ENCODE peak calls at places on chromosomes 3 and 15, in nine cellular contexts. One of them, this sample, is unnamed.

GRCh38 chr15:70512772-70513362 is 250.5 kb downstream of the UACA start:
- DNase-seq in cardiac fibroblast: peak; percentile 68
- DNase-seq in esophagus muscularis mucosa: no peak
- DNase-seq in transverse colon: peak; percentile 50
- DNase-seq in IMR-90: peak; percentile 51
- DNase-seq in fibroblast of lung: peak; percentile 62
- DNase-seq in upper lobe of right lung: no peak
- DNase-seq in CD8-positive, alpha-beta T cell: peak; percentile 30
- DNase-seq in bronchial epithelial cell: peak; percentile 56
- DNase-seq in this sample: no peak

GRCh38 chr3:157156844-157157635 is 2.9 kb downstream of the CCNL1 start:
- DNase-seq in CD8-positive, alpha-beta T cell: no peak
- DNase-seq in IMR-90: peak; percentile 33
- DNase-seq in cardiac fibroblast: peak; percentile 50
- DNase-seq in transverse colon: no peak
- DNase-seq in upper lobe of right lung: no peak
- DNase-seq in fibroblast of lung: no peak
- DNase-seq in bronchial epithelial cell: peak; percentile 37
- DNase-seq in esophagus muscularis mucosa: no peak
- DNase-seq in this sample: no peak

GRCh38 chr3:189726277-189726676 is 95.1 kb downstream of the TP63 start:
- DNase-seq in esophagus muscularis mucosa: no peak
- DNase-seq in bronchial epithelial cell: peak; percentile 95
- DNase-seq in upper lobe of right lung: no peak
- DNase-seq in transverse colon: no peak
- DNase-seq in cardiac fibroblast: no peak
- DNase-seq in fibroblast of lung: no peak
- DNase-seq in IMR-90: peak; percentile 23
- DNase-seq in CD8-positive, alpha-beta T cell: no peak
- DNase-seq in this sample: no peak

GRCh38 chr3:2024037-2024436 is 74.6 kb upstream of the CNTN4 start:
- DNase-seq in esophagus muscularis mucosa: no peak
- DNase-seq in cardiac fibroblast: no peak
- DNase-seq in fibroblast of lung: no peak
- DNase-seq in CD8-positive, alpha-beta T cell: no peak
- DNase-seq in transverse colon: no peak
- DNase-seq in upper lobe of right lung: no peak
- DNase-seq in IMR-90: no peak
- DNase-seq in bronchial epithelial cell: no peak
- DNase-seq in this sample: no peak

GRCh38 chr3:171320721-171321120 is 139.5 kb downstream of the TNIK start:
- DNase-seq in cardiac fibroblast: peak; percentile 73
- DNase-seq in transverse colon: no peak
- DNase-seq in CD8-positive, alpha-beta T cell: no peak
- DNase-seq in IMR-90: peak; percentile 40
- DNase-seq in upper lobe of right lung: no peak
- DNase-seq in bronchial epithelial cell: no peak
- DNase-seq in esophagus muscularis mucosa: no peak
- DNase-seq in fibroblast of lung: peak; percentile 64
- DNase-seq in this sample: no peak

GRCh38 chr15:39579487-39580116 is 1.3 kb upstream of the THBS1 start:
- DNase-seq in bronchial epithelial cell: peak; percentile 91
- DNase-seq in CD8-positive, alpha-beta T cell: no peak
- DNase-seq in upper lobe of right lung: peak; percentile 82
- DNase-seq in transverse colon: peak; percentile 49
- DNase-seq in cardiac fibroblast: peak; percentile 96
- DNase-seq in esophagus muscularis mucosa: peak; percentile 95
- DNase-seq in fibroblast of lung: peak; percentile 95
- DNase-seq in IMR-90: peak; percentile 98
- DNase-seq in this sample: no peak

GRCh38 chr3:124760601-124761000 is 30.3 kb downstream of the UMPS start:
- DNase-seq in fibroblast of lung: peak; percentile 61
- DNase-seq in upper lobe of right lung: no peak
- DNase-seq in transverse colon: no peak
- DNase-seq in cardiac fibroblast: peak; percentile 66
- DNase-seq in CD8-positive, alpha-beta T cell: no peak
- DNase-seq in IMR-90: peak; percentile 75
- DNase-seq in esophagus muscularis mucosa: no peak
- DNase-seq in bronchial epithelial cell: peak; percentile 30
- DNase-seq in this sample: no peak

GRCh38 chr3:14235003-14235876 is 56.6 kb downstream of the LSM3 start:
- DNase-seq in bronchial epithelial cell: peak; percentile 88
- DNase-seq in transverse colon: peak; percentile 74
- DNase-seq in IMR-90: no peak
- DNase-seq in upper lobe of right lung: no peak
- DNase-seq in cardiac fibroblast: peak; percentile 24
- DNase-seq in esophagus muscularis mucosa: no peak
- DNase-seq in CD8-positive, alpha-beta T cell: no peak
- DNase-seq in fibroblast of lung: peak; percentile 53
- DNase-seq in this sample: no peak

GRCh38 chr3:177860236-177860635 is 663.0 kb upstream of the TBL1XR1 start:
- DNase-seq in esophagus muscularis mucosa: no peak
- DNase-seq in fibroblast of lung: no peak
- DNase-seq in upper lobe of right lung: no peak
- DNase-seq in transverse colon: no peak
- DNase-seq in bronchial epithelial cell: no peak
- DNase-seq in IMR-90: no peak
- DNase-seq in CD8-positive, alpha-beta T cell: no peak
- DNase-seq in cardiac fibroblast: no peak
- DNase-seq in this sample: no peak

GRCh38 chr3:185846041-185846440 is 21.2 kb upstream of the IGF2BP2 start:
- DNase-seq in CD8-positive, alpha-beta T cell: no peak
- DNase-seq in esophagus muscularis mucosa: no peak
- DNase-seq in transverse colon: no peak
- DNase-seq in cardiac fibroblast: peak; percentile 51
- DNase-seq in bronchial epithelial cell: no peak
- DNase-seq in upper lobe of right lung: no peak
- DNase-seq in IMR-90: no peak
- DNase-seq in fibroblast of lung: peak; percentile 44
- DNase-seq in this sample: no peak

GRCh38 chr3:59775106-59775505 is 725.3 kb upstream of the CFAP20DC start:
- DNase-seq in IMR-90: peak; percentile 48
- DNase-seq in transverse colon: no peak
- DNase-seq in CD8-positive, alpha-beta T cell: no peak
- DNase-seq in esophagus muscularis mucosa: no peak
- DNase-seq in upper lobe of right lung: no peak
- DNase-seq in bronchial epithelial cell: no peak
- DNase-seq in fibroblast of lung: peak; percentile 22
- DNase-seq in cardiac fibroblast: no peak
- DNase-seq in this sample: peak; percentile 44

DNA sequence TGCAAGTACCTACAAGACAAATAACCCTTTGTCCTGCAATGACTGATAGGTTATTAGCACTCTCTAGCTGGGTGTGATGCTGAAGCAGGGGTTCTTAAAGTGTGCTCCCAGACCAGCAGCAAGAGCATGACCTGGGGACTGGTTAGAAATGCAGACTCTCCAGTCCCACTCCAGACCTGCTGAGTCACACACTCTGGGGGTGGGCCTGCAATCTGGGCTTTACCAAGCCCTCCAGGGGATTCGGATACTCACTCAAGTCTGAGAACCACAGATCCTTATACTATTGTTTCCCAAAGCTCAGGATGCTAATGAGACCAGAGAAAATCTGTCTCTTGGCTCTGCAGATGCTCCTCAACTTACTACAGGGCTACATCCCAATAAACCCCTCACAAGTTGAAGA is 142.1 kb upstream of the RAD18 start:
- DNase-seq in esophagus muscularis mucosa: no peak
- DNase-seq in CD8-positive, alpha-beta T cell: no peak
- DNase-seq in upper lobe of right lung: no peak
- DNase-seq in cardiac fibroblast: no peak
- DNase-seq in IMR-90: no peak
- DNase-seq in fibroblast of lung: no peak
- DNase-seq in transverse colon: no peak
- DNase-seq in bronchial epithelial cell: no peak
- DNase-seq in this sample: no peak
- H3K4me3 ChIP-seq in esophagus muscularis mucosa: no peak overlapping the region
- H3K4me3 ChIP-seq in CD8-positive, alpha-beta T cell: no peak overlapping the region
- H3K4me3 ChIP-seq in upper lobe of right lung: no peak overlapping the region
- H3K4me3 ChIP-seq in cardiac fibroblast: no peak overlapping the region
- H3K4me3 ChIP-seq in IMR-90: no peak overlapping the region
- H3K4me3 ChIP-seq in fibroblast of lung: no peak overlapping the region
- H3K4me3 ChIP-seq in transverse colon: no peak overlapping the region
- H3K4me3 ChIP-seq in bronchial epithelial cell: no peak overlapping the region
- H3K4me3 ChIP-seq in this sample: no peak overlapping the region

GRCh38 chr15:59437777-59438574 is at the start of gene FAM81A:
- DNase-seq in CD8-positive, alpha-beta T cell: peak; percentile 12
- DNase-seq in bronchial epithelial cell: peak; percentile 28
- DNase-seq in cardiac fibroblast: peak; percentile 78
- DNase-seq in IMR-90: peak; percentile 47
- DNase-seq in upper lobe of right lung: peak; percentile 86
- DNase-seq in fibroblast of lung: peak; percentile 77
- DNase-seq in esophagus muscularis mucosa: peak; percentile 93
- DNase-seq in transverse colon: peak; percentile 80
- DNase-seq in this sample: peak; percentile 20

GRCh38 chr15:59436774-59437472 is 1.1 kb upstream of the FAM81A start:
- DNase-seq in esophagus muscularis mucosa: peak; percentile 83
- DNase-seq in fibroblast of lung: no peak
- DNase-seq in upper lobe of right lung: no peak
- DNase-seq in cardiac fibroblast: peak; percentile 12
- DNase-seq in IMR-90: no peak
- DNase-seq in bronchial epithelial cell: no peak
- DNase-seq in CD8-positive, alpha-beta T cell: no peak
- DNase-seq in transverse colon: no peak
- DNase-seq in this sample: no peak

GRCh38 chr15:59437473-59437776 is 561 bp upstream of the FAM81A start:
- DNase-seq in upper lobe of right lung: no peak
- DNase-seq in cardiac fibroblast: no peak
- DNase-seq in IMR-90: no peak
- DNase-seq in bronchial epithelial cell: no peak
- DNase-seq in fibroblast of lung: no peak
- DNase-seq in transverse colon: peak; percentile 14
- DNase-seq in esophagus muscularis mucosa: peak; percentile 89
- DNase-seq in CD8-positive, alpha-beta T cell: no peak
- DNase-seq in this sample: no peak

GRCh38 chr15:59439571-59439970 is 1.6 kb downstream of the FAM81A start:
- DNase-seq in transverse colon: no peak
- DNase-seq in upper lobe of right lung: no peak
- DNase-seq in cardiac fibroblast: no peak
- DNase-seq in esophagus muscularis mucosa: peak; percentile 64
- DNase-seq in bronchial epithelial cell: no peak
- DNase-seq in fibroblast of lung: no peak
- DNase-seq in IMR-90: no peak
- DNase-seq in CD8-positive, alpha-beta T cell: no peak
- DNase-seq in this sample: no peak

DNA sequence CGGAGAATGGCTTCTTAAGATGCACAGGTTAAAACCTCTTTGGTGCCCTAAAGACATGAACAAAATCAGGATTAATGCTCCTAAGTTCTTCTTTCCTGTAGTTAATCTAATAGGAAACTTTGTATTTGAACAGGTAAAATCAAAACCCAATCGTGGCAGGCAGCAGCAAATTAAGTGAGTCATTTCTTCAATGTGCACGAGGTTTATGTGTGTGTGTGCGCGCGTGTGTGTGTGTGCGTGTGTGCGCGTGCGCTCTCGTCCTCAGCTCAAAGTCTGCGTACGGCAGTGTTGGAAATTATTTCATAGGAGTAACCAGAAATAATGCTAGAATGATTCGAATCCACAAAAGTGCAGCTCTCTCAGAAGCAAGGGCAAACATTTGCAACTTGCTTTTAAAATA is 905 bp downstream of the FAM81A start:
- DNase-seq in bronchial epithelial cell: peak; percentile 45
- DNase-seq in esophagus muscularis mucosa: peak; percentile 77
- DNase-seq in cardiac fibroblast: no peak
- DNase-seq in fibroblast of lung: no peak
- DNase-seq in transverse colon: peak; percentile 71
- DNase-seq in IMR-90: no peak
- DNase-seq in CD8-positive, alpha-beta T cell: no peak
- DNase-seq in upper lobe of right lung: no peak
- DNase-seq in this sample: no peak
- TF ChIP-seq CTCF in bronchial epithelial cell: no peak
- TF ChIP-seq CTCF in esophagus muscularis mucosa: no peak
- TF ChIP-seq CTCF in cardiac fibroblast: no peak
- TF ChIP-seq CTCF in fibroblast of lung: no peak
- TF ChIP-seq CTCF in transverse colon: no peak
- TF ChIP-seq CTCF in IMR-90: no peak
- TF ChIP-seq CTCF in CD8-positive, alpha-beta T cell: no peak
- TF ChIP-seq CTCF in upper lobe of right lung: no peak
- TF ChIP-seq CTCF in this sample: no peak

GRCh38 chr3:141387446-141388030 is 19.2 kb downstream of the ZBTB38 start:
- DNase-seq in bronchial epithelial cell: no peak
- DNase-seq in upper lobe of right lung: no peak
- DNase-seq in cardiac fibroblast: no peak
- DNase-seq in esophagus muscularis mucosa: no peak
- DNase-seq in CD8-positive, alpha-beta T cell: no peak
- DNase-seq in IMR-90: no peak
- DNase-seq in transverse colon: no peak
- DNase-seq in fibroblast of lung: no peak
- DNase-seq in this sample: no peak
- H3K4me3 ChIP-seq in bronchial epithelial cell: no peak overlapping the region
- H3K4me3 ChIP-seq in upper lobe of right lung: peak overlapping the region; percentile 39
- H3K4me3 ChIP-seq in cardiac fibroblast: no peak overlapping the region
- H3K4me3 ChIP-seq in esophagus muscularis mucosa: no peak overlapping the region
- H3K4me3 ChIP-seq in CD8-positive, alpha-beta T cell: no peak overlapping the region
- H3K4me3 ChIP-seq in IMR-90: peak overlapping the region; percentile 41
- H3K4me3 ChIP-seq in transverse colon: no peak overlapping the region
- H3K4me3 ChIP-seq in fibroblast of lung: peak overlapping the region; percentile 98
- H3K4me3 ChIP-seq in this sample: no peak overlapping the region

DNA sequence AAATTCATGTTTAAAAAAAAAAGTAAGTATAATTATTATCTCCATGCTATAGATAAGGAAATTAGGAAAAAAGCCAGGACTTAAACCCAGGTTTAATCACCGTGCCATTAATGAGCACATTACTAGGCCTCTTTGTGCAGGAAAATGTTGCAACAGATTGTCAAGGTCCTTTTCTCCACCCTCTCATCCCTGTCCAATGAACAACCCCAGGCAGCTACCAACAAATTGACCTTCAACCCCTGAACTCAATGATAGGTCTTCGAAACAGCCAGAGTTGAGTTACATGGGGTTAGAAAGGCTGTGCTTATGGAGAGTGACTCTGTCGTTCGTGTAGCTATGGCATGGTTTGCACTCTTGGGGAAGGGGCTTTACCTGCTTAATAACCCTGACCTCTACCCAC is 84.2 kb upstream of the CTNNB1 start:
- DNase-seq in upper lobe of right lung: no peak
- DNase-seq in CD8-positive, alpha-beta T cell: no peak
- DNase-seq in bronchial epithelial cell: no peak
- DNase-seq in cardiac fibroblast: no peak
- DNase-seq in transverse colon: no peak
- DNase-seq in esophagus muscularis mucosa: no peak
- DNase-seq in fibroblast of lung: no peak
- DNase-seq in IMR-90: no peak
- DNase-seq in this sample: no peak
- TF ChIP-seq CTCF in upper lobe of right lung: no peak
- TF ChIP-seq CTCF in CD8-positive, alpha-beta T cell: no peak
- TF ChIP-seq CTCF in bronchial epithelial cell: no peak
- TF ChIP-seq CTCF in cardiac fibroblast: no peak
- TF ChIP-seq CTCF in transverse colon: no peak
- TF ChIP-seq CTCF in esophagus muscularis mucosa: no peak
- TF ChIP-seq CTCF in fibroblast of lung: no peak
- TF ChIP-seq CTCF in IMR-90: no peak
- TF ChIP-seq CTCF in this sample: no peak

GRCh38 chr3:50275160-50275995 is 3.5 kb upstream of the LSMEM2 start:
- DNase-seq in esophagus muscularis mucosa: no peak
- DNase-seq in upper lobe of right lung: no peak
- DNase-seq in cardiac fibroblast: no peak
- DNase-seq in IMR-90: no peak
- DNase-seq in fibroblast of lung: no peak
- DNase-seq in CD8-positive, alpha-beta T cell: no peak
- DNase-seq in bronchial epithelial cell: no peak
- DNase-seq in transverse colon: no peak
- DNase-seq in this sample: no peak
- H3K4me3 ChIP-seq in esophagus muscularis mucosa: peak overlapping the region; percentile 5
- H3K4me3 ChIP-seq in upper lobe of right lung: no peak overlapping the region
- H3K4me3 ChIP-seq in cardiac fibroblast: no peak overlapping the region
- H3K4me3 ChIP-seq in IMR-90: no peak overlapping the region
- H3K4me3 ChIP-seq in fibroblast of lung: no peak overlapping the region
- H3K4me3 ChIP-seq in CD8-positive, alpha-beta T cell: peak overlapping the region; percentile 19
- H3K4me3 ChIP-seq in bronchial epithelial cell: no peak overlapping the region
- H3K4me3 ChIP-seq in transverse colon: no peak overlapping the region
- H3K4me3 ChIP-seq in this sample: no peak overlapping the region

GRCh38 chr15:63677778-63678177 is 80.6 kb downstream of the FBXL22 start:
- DNase-seq in transverse colon: peak; percentile 91
- DNase-seq in CD8-positive, alpha-beta T cell: no peak
- DNase-seq in esophagus muscularis mucosa: no peak
- DNase-seq in bronchial epithelial cell: peak; percentile 39
- DNase-seq in cardiac fibroblast: no peak
- DNase-seq in upper lobe of right lung: peak; percentile 92
- DNase-seq in IMR-90: no peak
- DNase-seq in fibroblast of lung: no peak
- DNase-seq in this sample: no peak
- TF ChIP-seq CTCF in transverse colon: no peak
- TF ChIP-seq CTCF in CD8-positive, alpha-beta T cell: no peak
- TF ChIP-seq CTCF in esophagus muscularis mucosa: no peak
- TF ChIP-seq CTCF in bronchial epithelial cell: no peak
- TF ChIP-seq CTCF in cardiac fibroblast: no peak
- TF ChIP-seq CTCF in upper lobe of right lung: no peak
- TF ChIP-seq CTCF in IMR-90: no peak
- TF ChIP-seq CTCF in fibroblast of lung: no peak
- TF ChIP-seq CTCF in this sample: no peak

This sample was measured in retinal pigment epithelial cell.